ENCODE peak calls at places on chromosomes 6 and 20, in five cellular contexts. R, F, E, O and X are unnamed samples.

GRCh38 chr6:135280375-135281136 is 99.4 kb downstream of the MYB start:
- DNase-seq in O (peak), E (no peak), F (no peak), R (no peak), X (no peak)

GRCh38 chr20:46088409-46089075 is 1.2 kb downstream of the NCOA5 start:
- DNase-seq in O (no peak), E (no peak), F (no peak), R (no peak), X (no peak)

GRCh38 chr6:114364295-114364694 is 21.5 kb upstream of the HS3ST5 start:
- DNase-seq in F (no peak), E (no peak), R (peak), O (no peak), X (no peak)

GRCh38 chr6:75317503-75318206 is 33.1 kb upstream of the TMEM30A start:
- DNase-seq in F (no peak), R (no peak), O (no peak), E (no peak), X (no peak)

GRCh38 chr20:38407321-38407720 is 27.8 kb downstream of the SNHG17 start:
- DNase-seq in O (no peak), E (no peak), R (no peak), F (no peak), X (no peak)

GRCh38 chr6:127207591-127208120 is 59.0 kb upstream of the RNF146 start:
- DNase-seq in R (no peak), O (no peak), F (no peak), E (no peak), X (no peak)

GRCh38 chr20:33431797-33432381 is 11.7 kb downstream of the SNTA1 start:
- DNase-seq in E (peak), O (no peak), R (no peak), F (no peak), X (peak)

GRCh38 chr20:4791121-4791520 is 69.4 kb downstream of the PRND start:
- DNase-seq in O (no peak), E (no peak), R (no peak), F (no peak), X (no peak)

GRCh38 chr20:16216227-16217210 is 356.7 kb downstream of the KIF16B start:
- DNase-seq in E (no peak), O (no peak), R (no peak), F (no peak), X (no peak)

GRCh38 chr20:17452441-17452840 is 78.7 kb downstream of the BFSP1 start:
- DNase-seq in R (no peak), O (no peak), F (no peak), E (no peak), X (no peak)

GRCh38 chr20:21739682-21740081 is 34.2 kb downstream of the PAX1 start:
- DNase-seq in O (no peak), F (no peak), E (no peak), R (no peak), X (no peak)

GRCh38 chr6:167706313-167707109 is 120.2 kb upstream of the AFDN start:
- DNase-seq in E (no peak), F (no peak), O (no peak), R (no peak), X (no peak)

GRCh38 chr6:101883398-101883975 is 490.0 kb downstream of the GRIK2 start:
- DNase-seq in F (no peak), E (no peak), R (no peak), O (no peak), X (no peak)

GRCh38 chr20:51918561-51918960 is 116.2 kb upstream of the SALL4 start:
- DNase-seq in F (no peak), E (no peak), R (no peak), O (no peak), X (no peak)

GRCh38 chr6:551405-551804 is 105.5 kb downstream of the HUS1B start:
- DNase-seq in F (peak), O (no peak), R (no peak), E (no peak), X (no peak)

GRCh38 chr6:81572020-81572419 is 180.5 kb downstream of the TENT5A start:
- DNase-seq in F (no peak), E (no peak), O (no peak), R (no peak), X (no peak)

GRCh38 chr6:67683960-67684359 is 951.1 kb upstream of the ADGRB3 start:
- DNase-seq in O (no peak), E (no peak), R (no peak), F (no peak), X (no peak)

GRCh38 chr20:40687384-40688128 is 1.5 kb downstream of the MAFB start:
- DNase-seq in E (peak), R (peak), F (peak), O (no peak), X (no peak)

GRCh38 chr6:158338311-158339112 is 26.2 kb downstream of the TULP4 start:
- DNase-seq in F (no peak), O (no peak), R (no peak), E (no peak), X (no peak)

GRCh38 chr6:143498428-143498827 is 13.1 kb downstream of the FUCA2 start:
- DNase-seq in F (no peak), R (no peak), E (no peak), O (no peak), X (no peak)

GRCh38 chr6:135798751-135799515 is 52.6 kb upstream of the PDE7B start:
- DNase-seq in E (no peak), O (no peak), F (no peak), R (no peak), X (no peak)

GRCh38 chr6:41419385-41419784 is 84.0 kb downstream of the NCR2 start:
- DNase-seq in O (no peak), E (no peak), R (no peak), F (no peak), X (no peak)

GRCh38 chr6:117414770-117415169 is 11.0 kb downstream of the ROS1 start:
- DNase-seq in O (no peak), E (peak), R (no peak), F (no peak), X (no peak)

GRCh38 chr6:34656378-34657036 is 40.1 kb downstream of the ILRUN start:
- DNase-seq in E (no peak), R (no peak), F (no peak), O (no peak), X (no peak)

GRCh38 chr6:138410972-138411667 is 7.1 kb downstream of the HEBP2 start:
- DNase-seq in E (no peak), O (no peak), R (no peak), F (no peak), X (no peak)

GRCh38 chr6:170128811-170129681 is 161.8 kb downstream of the DLL1 start:
- DNase-seq in R (peak), O (peak), E (peak), F (no peak), X (no peak)

GRCh38 chr6:110178626-110179405 is 654 bp downstream of the WASF1 start:
- DNase-seq in E (peak), O (peak), R (peak), F (peak), X (peak)

GRCh38 chr20:48879609-48880008 is 41.9 kb upstream of the ARFGEF2 start:
- DNase-seq in O (no peak), R (no peak), E (no peak), F (no peak), X (no peak)